ENCODE peak calls at places on chromosomes 7 and 10, in seven cellular contexts. L is GM20000; E is neural progenitor cell; N is EH; W is activated T-cell treated with anti-CD3 and anti-CD28 coated beads, Interleukin-2, amount 50 U/mL, for 72 hours; D is pons; B is amygdala. P is an unnamed sample.

GRCh38 chr7:95893484-95893883 is 121.1 kb downstream of the DYNC1I1 start:
- DNase-seq in L (no peak), E (no peak), N (no peak), W (no peak), D (no peak), B (no peak), P (no peak)

GRCh38 chr7:48718731-48719387 is 205.5 kb upstream of the CDC14C start:
- DNase-seq in L (no peak), E (no peak), N (no peak), W (no peak), D (no peak), B (no peak), P (peak)

GRCh38 chr10:68301790-68302502 is 29.9 kb upstream of the HNRNPH3 start:
- DNase-seq in L (peak), E (peak), N (peak), W (no peak), D (peak), B (no peak), P (peak)

GRCh38 chr7:2779086-2779485 is 65.0 kb downstream of the GNA12 start:
- DNase-seq in L (no peak), E (no peak), N (peak), W (no peak), D (no peak), B (no peak), P (no peak)

GRCh38 chr10:13699216-13699615 is 112.5 kb downstream of the PRPF18 start:
- DNase-seq in L (no peak), E (no peak), N (no peak), W (no peak), D (no peak), B (no peak), P (no peak)

GRCh38 chr7:6385110-6385792 is 62.5 kb downstream of the DAGLB start:
- DNase-seq in L (no peak), E (no peak), N (peak), W (no peak), D (peak), B (no peak), P (peak)

GRCh38 chr10:102229810-102230263 is 3.7 kb downstream of the ELOVL3 start:
- DNase-seq in L (peak), E (peak), N (peak), W (peak), D (peak), B (peak), P (peak)

GRCh38 chr10:57482259-57482658 is 785.4 kb downstream of the IPMK start:
- DNase-seq in L (no peak), E (no peak), N (no peak), W (no peak), D (no peak), B (no peak), P (no peak)

GRCh38 chr10:74730246-74730645 is 96.2 kb upstream of the KAT6B start:
- DNase-seq in L (no peak), E (no peak), N (no peak), W (no peak), D (no peak), B (no peak), P (no peak)

GRCh38 chr10:61464461-61465215 is 11.5 kb upstream of the TMEM26 start:
- DNase-seq in L (no peak), E (no peak), N (peak), W (no peak), D (no peak), B (no peak), P (no peak)

GRCh38 chr7:116930156-116930913 is 23.0 kb upstream of the ST7 start:
- DNase-seq in L (peak), E (peak), N (peak), W (peak), D (peak), B (peak), P (peak)

GRCh38 chr7:155570171-155570958 is 24.0 kb upstream of the CNPY1 start:
- DNase-seq in L (no peak), E (no peak), N (no peak), W (no peak), D (no peak), B (no peak), P (no peak)

GRCh38 chr10:13001041-13001886 is at the start of gene CCDC3:
- DNase-seq in L (peak), E (peak), N (no peak), W (peak), D (no peak), B (no peak), P (no peak)

GRCh38 chr7:95263803-95264202 is 60.5 kb downstream of the PON1 start:
- DNase-seq in L (no peak), E (no peak), N (no peak), W (no peak), D (no peak), B (no peak), P (no peak)

GRCh38 chr7:130926021-130926691 is 192.1 kb upstream of the KLF14 start:
- DNase-seq in L (no peak), E (no peak), N (no peak), W (no peak), D (no peak), B (no peak), P (no peak)

GRCh38 chr10:72277340-72277995 is 3.7 kb downstream of the DDIT4 start:
- DNase-seq in L (no peak), E (no peak), N (peak), W (no peak), D (no peak), B (no peak), P (no peak)

GRCh38 chr10:89242340-89242680 is 9.3 kb downstream of the LIPA start:
- DNase-seq in L (no peak), E (peak), N (no peak), W (no peak), D (no peak), B (no peak), P (no peak)

GRCh38 chr7:80053098-80053497 is 81.5 kb upstream of the GNAI1 start:
- DNase-seq in L (no peak), E (peak), N (no peak), W (no peak), D (no peak), B (no peak), P (no peak)

P was measured in Caki2.